ENCODE peak calls at places on chromosomes 5 and 9, in seven cellular contexts. One of them, this sample, is unnamed.

GRCh38 chr5:157618366-157618765 is 33.9 kb downstream of the SOX30 start:
- DNase-seq in neural progenitor cell: no peak
- DNase-seq in foreskin fibroblast: no peak
- DNase-seq in stomach: no peak
- DNase-seq in upper lobe of right lung: no peak
- DNase-seq in brain microvascular endothelial cell: no peak
- DNase-seq in fibroblast of lung: no peak
- DNase-seq in this sample: no peak

GRCh38 chr9:105658351-105658750 is 3.9 kb upstream of the TAL2 start:
- DNase-seq in neural progenitor cell: peak
- DNase-seq in foreskin fibroblast: no peak
- DNase-seq in stomach: no peak
- DNase-seq in upper lobe of right lung: no peak
- DNase-seq in brain microvascular endothelial cell: no peak
- DNase-seq in fibroblast of lung: no peak
- DNase-seq in this sample: no peak

GRCh38 chr5:93532370-93532769 is 48.6 kb downstream of the NR2F1-AS1 start:
- DNase-seq in neural progenitor cell: peak
- DNase-seq in foreskin fibroblast: peak
- DNase-seq in stomach: peak
- DNase-seq in upper lobe of right lung: no peak
- DNase-seq in brain microvascular endothelial cell: peak
- DNase-seq in fibroblast of lung: peak
- DNase-seq in this sample: no peak

GRCh38 chr9:75540185-75540584 is 350.3 kb upstream of the PCSK5 start:
- DNase-seq in neural progenitor cell: no peak
- DNase-seq in foreskin fibroblast: no peak
- DNase-seq in stomach: no peak
- DNase-seq in upper lobe of right lung: no peak
- DNase-seq in brain microvascular endothelial cell: no peak
- DNase-seq in fibroblast of lung: no peak
- DNase-seq in this sample: no peak

GRCh38 chr9:100472725-100473261 is at the start of gene TMEFF1:
- DNase-seq in neural progenitor cell: peak
- DNase-seq in foreskin fibroblast: no peak
- DNase-seq in stomach: peak
- DNase-seq in upper lobe of right lung: peak
- DNase-seq in brain microvascular endothelial cell: no peak
- DNase-seq in fibroblast of lung: peak
- DNase-seq in this sample: peak

GRCh38 chr5:72428664-72429063 is 78.5 kb downstream of the ZNF366 start:
- DNase-seq in neural progenitor cell: no peak
- DNase-seq in foreskin fibroblast: no peak
- DNase-seq in stomach: no peak
- DNase-seq in upper lobe of right lung: no peak
- DNase-seq in brain microvascular endothelial cell: no peak
- DNase-seq in fibroblast of lung: no peak
- DNase-seq in this sample: no peak

GRCh38 chr5:132821791-132822190 is 8.7 kb downstream of the SHROOM1 start:
- DNase-seq in neural progenitor cell: no peak
- DNase-seq in foreskin fibroblast: peak
- DNase-seq in stomach: no peak
- DNase-seq in upper lobe of right lung: no peak
- DNase-seq in brain microvascular endothelial cell: no peak
- DNase-seq in fibroblast of lung: peak
- DNase-seq in this sample: no peak

GRCh38 chr9:106860731-106861584 is 2.0 kb upstream of the ZNF462 start:
- DNase-seq in neural progenitor cell: peak
- DNase-seq in foreskin fibroblast: no peak
- DNase-seq in stomach: no peak
- DNase-seq in upper lobe of right lung: peak
- DNase-seq in brain microvascular endothelial cell: peak
- DNase-seq in fibroblast of lung: peak
- DNase-seq in this sample: no peak

GRCh38 chr9:14441976-14442651 is 128.2 kb upstream of the NFIB start:
- DNase-seq in neural progenitor cell: peak
- DNase-seq in foreskin fibroblast: no peak
- DNase-seq in stomach: no peak
- DNase-seq in upper lobe of right lung: no peak
- DNase-seq in brain microvascular endothelial cell: no peak
- DNase-seq in fibroblast of lung: no peak
- DNase-seq in this sample: no peak

GRCh38 chr9:26266111-26266791 is 588.0 kb upstream of the TUSC1 start:
- DNase-seq in neural progenitor cell: peak
- DNase-seq in foreskin fibroblast: no peak
- DNase-seq in stomach: no peak
- DNase-seq in upper lobe of right lung: no peak
- DNase-seq in brain microvascular endothelial cell: peak
- DNase-seq in fibroblast of lung: peak
- DNase-seq in this sample: no peak

GRCh38 chr5:2776338-2777302 is 25.1 kb upstream of the IRX2 start:
- DNase-seq in neural progenitor cell: no peak
- DNase-seq in foreskin fibroblast: no peak
- DNase-seq in stomach: no peak
- DNase-seq in upper lobe of right lung: no peak
- DNase-seq in brain microvascular endothelial cell: no peak
- DNase-seq in fibroblast of lung: no peak
- DNase-seq in this sample: no peak

GRCh38 chr9:16484178-16484577 is 386.3 kb downstream of the BNC2 start:
- DNase-seq in neural progenitor cell: no peak
- DNase-seq in foreskin fibroblast: no peak
- DNase-seq in stomach: no peak
- DNase-seq in upper lobe of right lung: no peak
- DNase-seq in brain microvascular endothelial cell: no peak
- DNase-seq in fibroblast of lung: no peak
- DNase-seq in this sample: no peak

GRCh38 chr5:172429201-172429940 is 25.0 kb downstream of the SH3PXD2B start:
- DNase-seq in neural progenitor cell: no peak
- DNase-seq in foreskin fibroblast: peak
- DNase-seq in stomach: no peak
- DNase-seq in upper lobe of right lung: no peak
- DNase-seq in brain microvascular endothelial cell: peak
- DNase-seq in fibroblast of lung: peak
- DNase-seq in this sample: no peak

GRCh38 chr5:175733017-175733416 is 75.1 kb downstream of the HRH2 start:
- DNase-seq in neural progenitor cell: no peak
- DNase-seq in foreskin fibroblast: no peak
- DNase-seq in stomach: no peak
- DNase-seq in upper lobe of right lung: no peak
- DNase-seq in brain microvascular endothelial cell: no peak
- DNase-seq in fibroblast of lung: no peak
- DNase-seq in this sample: no peak

GRCh38 chr9:129952337-129952736 is 90.7 kb downstream of the FNBP1 start:
- DNase-seq in neural progenitor cell: no peak
- DNase-seq in foreskin fibroblast: no peak
- DNase-seq in stomach: no peak
- DNase-seq in upper lobe of right lung: no peak
- DNase-seq in brain microvascular endothelial cell: no peak
- DNase-seq in fibroblast of lung: no peak
- DNase-seq in this sample: no peak

GRCh38 chr5:6246820-6247437 is 131.4 kb downstream of the MED10 start:
- DNase-seq in neural progenitor cell: no peak
- DNase-seq in foreskin fibroblast: no peak
- DNase-seq in stomach: no peak
- DNase-seq in upper lobe of right lung: no peak
- DNase-seq in brain microvascular endothelial cell: no peak
- DNase-seq in fibroblast of lung: peak
- DNase-seq in this sample: no peak

GRCh38 chr9:119221281-119221680 is 148.0 kb downstream of the BRINP1 start:
- DNase-seq in neural progenitor cell: no peak
- DNase-seq in foreskin fibroblast: no peak
- DNase-seq in stomach: no peak
- DNase-seq in upper lobe of right lung: no peak
- DNase-seq in brain microvascular endothelial cell: no peak
- DNase-seq in fibroblast of lung: no peak
- DNase-seq in this sample: no peak

GRCh38 chr9:20563917-20564316 is 58.4 kb downstream of the MLLT3 start:
- DNase-seq in neural progenitor cell: no peak
- DNase-seq in foreskin fibroblast: no peak
- DNase-seq in stomach: no peak
- DNase-seq in upper lobe of right lung: no peak
- DNase-seq in brain microvascular endothelial cell: no peak
- DNase-seq in fibroblast of lung: no peak
- DNase-seq in this sample: no peak

GRCh38 chr9:74696520-74696919 is 191.2 kb downstream of the TRPM6 start:
- DNase-seq in neural progenitor cell: no peak
- DNase-seq in foreskin fibroblast: no peak
- DNase-seq in stomach: no peak
- DNase-seq in upper lobe of right lung: no peak
- DNase-seq in brain microvascular endothelial cell: no peak
- DNase-seq in fibroblast of lung: no peak
- DNase-seq in this sample: peak

GRCh38 chr5:157670662-157671591 is at the start of gene C5orf52:
- DNase-seq in neural progenitor cell: no peak
- DNase-seq in foreskin fibroblast: no peak
- DNase-seq in stomach: no peak
- DNase-seq in upper lobe of right lung: no peak
- DNase-seq in brain microvascular endothelial cell: peak
- DNase-seq in fibroblast of lung: peak
- DNase-seq in this sample: peak

GRCh38 chr5:58886315-58887207 is 303.7 kb downstream of the RAB3C start:
- DNase-seq in neural progenitor cell: peak
- DNase-seq in foreskin fibroblast: peak
- DNase-seq in stomach: peak
- DNase-seq in upper lobe of right lung: peak
- DNase-seq in brain microvascular endothelial cell: peak
- DNase-seq in fibroblast of lung: peak
- DNase-seq in this sample: peak

GRCh38 chr5:40385544-40385943 is 294.2 kb upstream of the PTGER4 start:
- DNase-seq in neural progenitor cell: no peak
- DNase-seq in foreskin fibroblast: no peak
- DNase-seq in stomach: no peak
- DNase-seq in upper lobe of right lung: no peak
- DNase-seq in brain microvascular endothelial cell: no peak
- DNase-seq in fibroblast of lung: peak
- DNase-seq in this sample: no peak

GRCh38 chr5:62029303-62029702 is 276.7 kb upstream of the KIF2A start:
- DNase-seq in neural progenitor cell: no peak
- DNase-seq in foreskin fibroblast: peak
- DNase-seq in stomach: no peak
- DNase-seq in upper lobe of right lung: no peak
- DNase-seq in brain microvascular endothelial cell: peak
- DNase-seq in fibroblast of lung: peak
- DNase-seq in this sample: no peak

GRCh38 chr5:79111960-79112702 is 522 bp downstream of the BHMT start:
- DNase-seq in neural progenitor cell: peak
- DNase-seq in foreskin fibroblast: no peak
- DNase-seq in stomach: peak
- DNase-seq in upper lobe of right lung: no peak
- DNase-seq in brain microvascular endothelial cell: no peak
- DNase-seq in fibroblast of lung: no peak
- DNase-seq in this sample: no peak
- TF ChIP-seq CTCF in neural progenitor cell: peak
- TF ChIP-seq CTCF in foreskin fibroblast: no peak
- TF ChIP-seq CTCF in stomach: no peak
- TF ChIP-seq CTCF in upper lobe of right lung: no peak
- TF ChIP-seq CTCF in brain microvascular endothelial cell: no peak
- TF ChIP-seq CTCF in fibroblast of lung: no peak
- TF ChIP-seq CTCF in this sample: no peak

DNA sequence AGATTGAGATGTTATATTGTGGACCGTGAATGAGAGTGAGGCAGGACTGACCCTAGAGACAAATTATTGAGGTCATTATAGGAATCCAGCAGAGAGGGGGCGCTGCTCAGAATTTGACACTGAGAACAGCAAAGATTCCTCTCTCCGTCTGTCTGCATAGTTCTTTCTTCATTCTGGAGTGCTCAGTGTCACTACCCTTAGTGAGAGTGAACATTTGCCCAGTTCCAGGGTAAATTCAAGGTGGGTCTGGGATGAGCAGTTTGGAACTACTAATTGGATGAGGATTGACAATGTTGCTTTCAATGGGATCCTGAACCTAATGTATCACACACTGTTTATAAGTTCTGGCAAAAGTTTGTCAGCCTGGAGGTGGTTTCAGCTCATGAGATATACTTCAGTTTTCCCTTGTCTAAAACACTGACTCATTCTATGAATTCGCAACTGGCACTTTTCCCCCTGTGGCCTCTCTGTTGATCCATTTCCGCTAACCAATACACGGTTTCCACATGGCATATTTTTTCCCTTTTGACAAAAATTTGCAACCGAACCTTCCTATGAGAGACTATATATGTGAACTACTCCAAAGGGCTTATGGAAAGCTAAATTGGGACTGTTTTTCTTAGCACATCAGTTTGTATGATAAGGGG is 1240.8 kb upstream of the WWC1 start:
- DNase-seq in neural progenitor cell: no peak
- DNase-seq in foreskin fibroblast: peak
- DNase-seq in stomach: no peak
- DNase-seq in upper lobe of right lung: no peak
- DNase-seq in brain microvascular endothelial cell: peak
- DNase-seq in fibroblast of lung: peak
- DNase-seq in this sample: no peak
- TF ChIP-seq CTCF in neural progenitor cell: peak
- TF ChIP-seq CTCF in foreskin fibroblast: no peak
- TF ChIP-seq CTCF in stomach: no peak
- TF ChIP-seq CTCF in upper lobe of right lung: peak
- TF ChIP-seq CTCF in brain microvascular endothelial cell: no peak
- TF ChIP-seq CTCF in fibroblast of lung: no peak
- TF ChIP-seq CTCF in this sample: no peak

GRCh38 chr9:35606138-35606504 is 1.1 kb downstream of the TESK1 start:
- DNase-seq in neural progenitor cell: no peak
- DNase-seq in foreskin fibroblast: no peak
- DNase-seq in stomach: no peak
- DNase-seq in upper lobe of right lung: no peak
- DNase-seq in brain microvascular endothelial cell: no peak
- DNase-seq in fibroblast of lung: no peak
- DNase-seq in this sample: peak

GRCh38 chr9:35603506-35603985 is 1.5 kb upstream of the TESK1 start:
- DNase-seq in neural progenitor cell: no peak
- DNase-seq in foreskin fibroblast: peak
- DNase-seq in stomach: peak
- DNase-seq in upper lobe of right lung: no peak
- DNase-seq in brain microvascular endothelial cell: peak
- DNase-seq in fibroblast of lung: peak
- DNase-seq in this sample: peak

GRCh38 chr9:35604578-35605335 is at the start of gene TESK1:
- DNase-seq in neural progenitor cell: peak
- DNase-seq in foreskin fibroblast: peak
- DNase-seq in stomach: peak
- DNase-seq in upper lobe of right lung: peak
- DNase-seq in brain microvascular endothelial cell: peak
- DNase-seq in fibroblast of lung: peak
- DNase-seq in this sample: peak

GRCh38 chr9:35605336-35606137 is 475 bp downstream of the TESK1 start:
- DNase-seq in neural progenitor cell: peak
- DNase-seq in foreskin fibroblast: peak
- DNase-seq in stomach: no peak
- DNase-seq in upper lobe of right lung: no peak
- DNase-seq in brain microvascular endothelial cell: no peak
- DNase-seq in fibroblast of lung: no peak
- DNase-seq in this sample: peak

GRCh38 chr9:35603986-35604577 is 980 bp upstream of the TESK1 start:
- DNase-seq in neural progenitor cell: peak
- DNase-seq in foreskin fibroblast: peak
- DNase-seq in stomach: peak
- DNase-seq in upper lobe of right lung: peak
- DNase-seq in brain microvascular endothelial cell: peak
- DNase-seq in fibroblast of lung: peak
- DNase-seq in this sample: peak
- TF ChIP-seq CTCF in neural progenitor cell: peak
- TF ChIP-seq CTCF in foreskin fibroblast: peak
- TF ChIP-seq CTCF in stomach: peak
- TF ChIP-seq CTCF in upper lobe of right lung: peak
- TF ChIP-seq CTCF in brain microvascular endothelial cell: peak
- TF ChIP-seq CTCF in fibroblast of lung: peak
- TF ChIP-seq CTCF in this sample: peak

GRCh38 chr5:74016373-74016772 is 390.4 kb downstream of the ARHGEF28 start:
- DNase-seq in neural progenitor cell: no peak
- DNase-seq in foreskin fibroblast: no peak
- DNase-seq in stomach: no peak
- DNase-seq in upper lobe of right lung: no peak
- DNase-seq in brain microvascular endothelial cell: no peak
- DNase-seq in fibroblast of lung: no peak
- DNase-seq in this sample: peak
- TF ChIP-seq CTCF in neural progenitor cell: peak
- TF ChIP-seq CTCF in foreskin fibroblast: no peak
- TF ChIP-seq CTCF in stomach: no peak
- TF ChIP-seq CTCF in upper lobe of right lung: no peak
- TF ChIP-seq CTCF in brain microvascular endothelial cell: peak
- TF ChIP-seq CTCF in fibroblast of lung: no peak
- TF ChIP-seq CTCF in this sample: no peak

This sample was measured in activated CD8-positive, alpha-beta T cell treated with anti-CD3 and anti-CD28 coated beads for 36 hours.